ENCODE peak calls at places on chromosomes 6 and 20, in seven cellular contexts. T, U, X, O, A, I and F are unnamed samples.
A peak's percentile ranks its signal among the peaks of the same experiment; 100 is the strongest.

GRCh38 chr6:36691612-36692011 is 6.0 kb upstream of the RAB44 start:
- DNase-seq in T (no peak), U (no peak), X (no peak), O (no peak), A (no peak), I (no peak), F (no peak)

GRCh38 chr20:43191946-43192847 is 2.5 kb upstream of the PTPRT start:
- DNase-seq in T (peak; percentile 47), U (no peak), X (peak; percentile 26), O (peak; percentile 63), A (no peak), I (no peak), F (peak; percentile 8)

GRCh38 chr20:48080583-48080982 is 295.3 kb upstream of the SULF2 start:
- DNase-seq in T (no peak), U (no peak), X (no peak), O (no peak), A (no peak), I (no peak), F (no peak)

GRCh38 chr20:36097751-36098151 is 56.8 kb upstream of the EPB41L1 start:
- DNase-seq in T (no peak), U (no peak), X (no peak), O (no peak), A (no peak), I (no peak), F (no peak)

GRCh38 chr6:108739496-108740330 is 108.5 kb upstream of the ARMC2 start:
- DNase-seq in T (no peak), U (no peak), X (no peak), O (no peak), A (no peak), I (no peak), F (no peak)

GRCh38 chr6:109687271-109687721 is 3.7 kb downstream of the AK9 start:
- DNase-seq in T (no peak), U (no peak), X (peak; percentile 64), O (no peak), A (no peak), I (peak; percentile 29), F (no peak)

GRCh38 chr6:41705996-41706835 is 29.2 kb downstream of the TFEB start:
- DNase-seq in T (peak; percentile 66), U (peak; percentile 76), X (peak; percentile 77), O (peak; percentile 71), A (peak; percentile 25), I (peak; percentile 82), F (peak; percentile 70)

GRCh38 chr6:107230024-107230423 is 114.7 kb upstream of the BEND3 start:
- DNase-seq in T (no peak), U (no peak), X (no peak), O (no peak), A (no peak), I (no peak), F (peak; percentile 53)

GRCh38 chr20:45946149-45946970 is 11.9 kb downstream of the PCIF1 start:
- DNase-seq in T (no peak), U (peak; percentile 49), X (no peak), O (no peak), A (no peak), I (no peak), F (peak; percentile 97)

GRCh38 chr20:62356948-62357667 is 10.0 kb downstream of the LAMA5 start:
- DNase-seq in T (no peak), U (no peak), X (peak; percentile 78), O (peak; percentile 97), A (no peak), I (no peak), F (no peak)

GRCh38 chr6:53326372-53327016 is 22.3 kb downstream of the ELOVL5 start:
- DNase-seq in T (no peak), U (no peak), X (peak; percentile 92), O (peak; percentile 79), A (no peak), I (no peak), F (no peak)

GRCh38 chr6:36834576-36835293 is 4.5 kb downstream of the CPNE5 start:
- DNase-seq in T (peak; percentile 35), U (no peak), X (no peak), O (no peak), A (no peak), I (no peak), F (no peak)

GRCh38 chr20:9323622-9324021 is 190.8 kb upstream of the LAMP5 start:
- DNase-seq in T (peak; percentile 12), U (no peak), X (no peak), O (no peak), A (no peak), I (no peak), F (no peak)